ENCODE peak calls at places on chromosomes 6 and 20, in seven cellular contexts. U, S, B, W, K, C and H are unnamed samples.

GRCh38 chr6:159679091-159680077 is 13.7 kb downstream of the SOD2 start:
- DNase-seq in S (no peak), U (no peak), C (no peak), B (no peak), W (no peak), K (no peak), H (no peak)

GRCh38 chr20:11117808-11118528 is 444.2 kb upstream of the JAG1 start:
- DNase-seq in U (no peak), W (no peak), S (no peak), C (no peak), K (no peak), B (no peak), H (no peak)

GRCh38 chr6:37314803-37315515 is 38.8 kb upstream of the RNF8 start:
- DNase-seq in K (no peak), C (no peak), B (peak; percentile 62), U (peak; percentile 80), W (peak; percentile 82), S (peak; percentile 49), H (no peak)

GRCh38 chr20:40668449-40669228 is 20.4 kb downstream of the MAFB start:
- DNase-seq in W (no peak), S (no peak), B (no peak), K (no peak), C (no peak), U (no peak), H (no peak)

GRCh38 chr20:43570496-43570895 is 11.7 kb downstream of the SGK2 start:
- DNase-seq in B (no peak), W (no peak), C (no peak), U (no peak), K (no peak), S (no peak), H (no peak)

GRCh38 chr20:36543187-36544133 is 2.1 kb downstream of the MYL9 start:
- DNase-seq in W (no peak), S (peak; percentile 39), C (peak; percentile 90), U (no peak), K (no peak), B (peak; percentile 11), H (no peak)

GRCh38 chr6:164085552-164086325 is 671.2 kb downstream of the QKI start:
- DNase-seq in C (peak; percentile 87), W (peak; percentile 7), U (no peak), K (no peak), B (no peak), S (no peak), H (no peak)

GRCh38 chr20:11132819-11133341 is 459.1 kb upstream of the JAG1 start:
- DNase-seq in S (no peak), B (no peak), W (no peak), K (no peak), U (no peak), C (no peak), H (no peak)

GRCh38 chr6:161041274-161041673 is 49.7 kb downstream of the MAP3K4 start:
- DNase-seq in B (no peak), K (no peak), C (no peak), W (no peak), U (no peak), S (no peak), H (no peak)

GRCh38 chr20:51174536-51174935 is 151.6 kb upstream of the KCNG1 start:
- DNase-seq in B (no peak), U (no peak), K (no peak), W (peak; percentile 21), S (no peak), C (no peak), H (no peak)
- TF ChIP-seq CTCF in B (no peak), U (no peak), K (peak; percentile 8), W (no peak), S (no peak), C (no peak), H (no peak)

DNA sequence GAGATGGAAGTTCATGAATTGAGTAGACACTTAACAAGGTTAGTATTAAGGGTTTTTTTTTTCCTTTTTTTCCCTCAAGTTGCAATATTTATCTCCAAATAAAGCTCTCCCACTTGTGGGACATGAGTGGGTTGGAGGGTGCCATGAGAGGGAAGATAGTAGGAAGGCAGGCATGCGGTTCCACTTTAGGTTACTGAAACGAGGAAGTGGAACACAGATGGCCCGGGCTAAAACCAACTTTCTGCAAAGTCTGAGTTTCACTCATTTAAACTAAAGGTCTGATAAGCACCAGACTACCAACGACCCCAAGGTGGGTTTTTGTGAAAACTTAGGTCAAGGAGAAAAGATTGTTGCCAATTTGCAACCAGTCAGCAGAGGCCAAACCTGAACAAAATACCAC is 42.2 kb downstream of the TBC1D7 start:
- DNase-seq in C (no peak), U (no peak), K (no peak), B (no peak), W (no peak), S (no peak), H (no peak)
- TF ChIP-seq CTCF in C (no peak), U (no peak), K (no peak), B (no peak), W (no peak), S (no peak), H (no peak)

DNA sequence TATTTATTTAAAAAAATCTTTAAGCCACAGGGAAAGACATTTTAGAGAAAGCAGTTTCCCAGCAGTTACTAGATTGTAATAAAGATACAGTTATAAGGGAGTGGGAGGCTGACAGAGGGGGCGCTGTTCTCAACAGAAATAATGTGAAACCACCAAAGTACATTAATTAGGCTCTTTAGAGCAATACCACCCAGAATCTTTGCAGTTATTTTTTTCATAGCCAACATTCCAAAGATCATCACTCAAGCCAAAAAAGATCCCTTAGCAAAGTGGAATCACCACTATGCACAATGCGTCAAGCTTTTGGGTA is 331.3 kb upstream of the DEFB112 start:
- DNase-seq in S (no peak), W (peak; percentile 73), B (no peak), K (no peak), U (no peak), C (no peak), H (no peak)
- TF ChIP-seq CTCF in S (no peak), W (peak; percentile 61), B (no peak), K (peak; percentile 25), U (no peak), C (no peak), H (no peak)

GRCh38 chr20:45229264-45230056 is 8.3 kb downstream of the SEMG2 start:
- DNase-seq in C (no peak), W (peak; percentile 91), U (no peak), S (peak; percentile 67), K (no peak), B (peak; percentile 26), H (no peak)
- TF ChIP-seq CTCF in C (peak; percentile 28), W (peak; percentile 90), U (peak; percentile 53), S (peak; percentile 30), K (peak; percentile 84), B (peak; percentile 27), H (no peak)

GRCh38 chr20:1822564-1823420 is 72.4 kb upstream of the SIRPA start:
- DNase-seq in K (no peak), C (no peak), U (no peak), S (no peak), B (no peak), W (no peak), H (no peak)
- TF ChIP-seq CTCF in K (no peak), C (no peak), U (peak; percentile 24), S (no peak), B (no peak), W (no peak), H (no peak)

GRCh38 chr6:165849539-165850430 is 186.7 kb upstream of the PDE10A start:
- DNase-seq in W (no peak), B (no peak), S (no peak), K (no peak), C (no peak), U (no peak), H (no peak)

GRCh38 chr6:165847407-165848098 is 184.5 kb upstream of the PDE10A start:
- DNase-seq in W (no peak), C (no peak), S (no peak), U (no peak), B (no peak), K (no peak), H (no peak)

GRCh38 chr6:165850434-165851019 is 187.5 kb upstream of the PDE10A start:
- DNase-seq in W (peak; percentile 68), K (peak; percentile 46), B (peak; percentile 79), U (peak; percentile 72), S (peak; percentile 71), C (peak; percentile 79), H (peak; percentile 42)

GRCh38 chr6:165846123-165846966 is 183.3 kb upstream of the PDE10A start:
- DNase-seq in B (no peak), K (no peak), U (no peak), S (no peak), W (no peak), C (no peak), H (no peak)

GRCh38 chr6:165848099-165848461 is 185.0 kb upstream of the PDE10A start:
- DNase-seq in K (no peak), W (peak; percentile 66), C (no peak), B (no peak), S (no peak), U (no peak), H (no peak)
- TF ChIP-seq CTCF in K (peak; percentile 72), W (peak; percentile 77), C (no peak), B (no peak), S (no peak), U (peak; percentile 28), H (no peak)